ENCODE peak calls at places on chromosome 20, in ten cellular contexts. T is CD4-positive, alpha-beta T cell; G is bronchial epithelial cell; Q is activated B cell treated with CpG ODN at 0.5 μM for 24 hours; N is AG09319; W is A549; V is tibial artery; U is nephron progenitor cell; O is uterus; J is IMR-90. M is an unnamed sample.

GRCh38 chr20:1087311-1087710 is 31.1 kb upstream of the PSMF1 start:
- DNase-seq in T (no peak), G (no peak), Q (no peak), N (no peak), W (no peak), V (no peak), U (no peak), O (no peak), J (no peak), M (no peak)

GRCh38 chr20:47198254-47198671 is 158.2 kb downstream of the ZMYND8 start:
- DNase-seq in T (no peak), G (peak; percentile 54), Q (no peak), N (no peak), W (no peak), V (no peak), U (no peak), O (no peak), J (peak; percentile 34), M (peak; percentile 51)

GRCh38 chr20:58053391-58054055 is 174.9 kb downstream of the ANKRD60 start:
- DNase-seq in T (no peak), G (no peak), Q (no peak), N (no peak), W (no peak), V (no peak), U (no peak), O (no peak), J (no peak), M (no peak)

GRCh38 chr20:51417745-51418529 is 124.6 kb downstream of the NFATC2 start:
- DNase-seq in T (no peak), G (no peak), Q (no peak), N (no peak), W (no peak), V (no peak), U (no peak), O (no peak), J (no peak), M (no peak)

GRCh38 chr20:382291-383115 is 1.9 kb downstream of the TRIB3 start:
- DNase-seq in T (no peak), G (peak; percentile 44), Q (no peak), N (no peak), W (no peak), V (no peak), U (no peak), O (no peak), J (no peak), M (no peak)

GRCh38 chr20:53403029-53403428 is 190.6 kb downstream of the ZNF217 start:
- DNase-seq in T (no peak), G (no peak), Q (no peak), N (no peak), W (no peak), V (no peak), U (no peak), O (no peak), J (no peak), M (no peak)

GRCh38 chr20:4102381-4102780 is 87.0 kb upstream of the RNF24 start:
- DNase-seq in T (no peak), G (peak; percentile 76), Q (no peak), N (no peak), W (no peak), V (no peak), U (no peak), O (no peak), J (peak; percentile 79), M (peak; percentile 62)

GRCh38 chr20:36116813-36117441 is 37.6 kb upstream of the EPB41L1 start:
- DNase-seq in T (no peak), G (peak; percentile 23), Q (no peak), N (no peak), W (no peak), V (no peak), U (no peak), O (no peak), J (peak; percentile 89), M (no peak)

GRCh38 chr20:15362849-15363248 is 1025.4 kb upstream of the FLRT3 start:
- DNase-seq in T (no peak), G (no peak), Q (no peak), N (no peak), W (no peak), V (no peak), U (no peak), O (no peak), J (no peak), M (no peak)

GRCh38 chr20:49457444-49457843 is 25.0 kb downstream of the KCNB1 start:
- DNase-seq in T (no peak), G (no peak), Q (no peak), N (no peak), W (no peak), V (no peak), U (no peak), O (no peak), J (no peak), M (no peak)
- TF ChIP-seq CTCF in T (no peak), G (no peak), Q (no peak), N (no peak), W (no peak), V (no peak), U (no peak), O (no peak), J (no peak), M (no peak)

GRCh38 chr20:11271319-11271718 is 597.5 kb upstream of the JAG1 start:
- DNase-seq in T (no peak), G (no peak), Q (no peak), N (no peak), W (peak; percentile 44), V (no peak), U (peak; percentile 43), O (no peak), J (no peak), M (no peak)
- TF ChIP-seq CTCF in T (no peak), G (no peak), Q (no peak), N (no peak), W (no peak), V (no peak), U (no peak), O (no peak), J (no peak), M (no peak)

GRCh38 chr20:6629564-6629963 is 137.9 kb upstream of the BMP2 start:
- DNase-seq in T (no peak), G (no peak), Q (no peak), N (no peak), W (no peak), V (no peak), U (no peak), O (no peak), J (no peak), M (no peak)
- TF ChIP-seq CTCF in T (no peak), G (peak; percentile 25), Q (no peak), N (no peak), W (no peak), V (no peak), U (no peak), O (no peak), J (no peak), M (no peak)

DNA sequence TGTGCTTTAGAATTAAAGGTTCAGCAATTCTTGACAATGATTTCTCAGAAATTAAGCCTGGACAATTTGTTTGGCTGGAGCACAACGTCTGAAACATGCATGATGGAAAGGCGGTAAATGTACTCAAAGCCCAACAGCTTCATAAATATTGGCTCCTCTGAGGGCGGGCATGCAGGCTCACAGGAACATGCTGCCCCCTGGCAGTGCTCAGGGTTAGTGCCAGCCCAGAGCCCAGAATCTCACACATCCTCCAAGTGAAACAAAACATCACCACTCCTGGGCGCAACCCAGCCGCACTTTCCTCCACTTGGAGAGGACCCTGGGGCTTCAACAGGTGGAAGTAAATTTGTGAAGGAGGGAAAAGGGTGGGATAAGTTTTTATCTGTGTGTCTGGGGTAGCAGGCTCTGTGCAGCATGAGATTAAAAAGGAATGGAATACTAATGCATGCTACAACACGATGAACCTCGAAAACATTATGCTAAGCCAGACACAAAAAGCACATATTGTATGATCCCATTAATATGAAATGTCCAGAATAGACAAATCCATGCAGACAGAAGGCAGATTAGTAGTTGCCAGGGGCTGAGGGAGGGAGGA is 54.1 kb upstream of the PTPRT start:
- DNase-seq in T (no peak), G (no peak), Q (no peak), N (no peak), W (peak; percentile 26), V (no peak), U (peak; percentile 7), O (no peak), J (no peak), M (peak; percentile 10)
- TF ChIP-seq CTCF in T (no peak), G (no peak), Q (no peak), N (no peak), W (peak; percentile 14), V (peak; percentile 31), U (no peak), O (no peak), J (no peak), M (no peak)

DNA sequence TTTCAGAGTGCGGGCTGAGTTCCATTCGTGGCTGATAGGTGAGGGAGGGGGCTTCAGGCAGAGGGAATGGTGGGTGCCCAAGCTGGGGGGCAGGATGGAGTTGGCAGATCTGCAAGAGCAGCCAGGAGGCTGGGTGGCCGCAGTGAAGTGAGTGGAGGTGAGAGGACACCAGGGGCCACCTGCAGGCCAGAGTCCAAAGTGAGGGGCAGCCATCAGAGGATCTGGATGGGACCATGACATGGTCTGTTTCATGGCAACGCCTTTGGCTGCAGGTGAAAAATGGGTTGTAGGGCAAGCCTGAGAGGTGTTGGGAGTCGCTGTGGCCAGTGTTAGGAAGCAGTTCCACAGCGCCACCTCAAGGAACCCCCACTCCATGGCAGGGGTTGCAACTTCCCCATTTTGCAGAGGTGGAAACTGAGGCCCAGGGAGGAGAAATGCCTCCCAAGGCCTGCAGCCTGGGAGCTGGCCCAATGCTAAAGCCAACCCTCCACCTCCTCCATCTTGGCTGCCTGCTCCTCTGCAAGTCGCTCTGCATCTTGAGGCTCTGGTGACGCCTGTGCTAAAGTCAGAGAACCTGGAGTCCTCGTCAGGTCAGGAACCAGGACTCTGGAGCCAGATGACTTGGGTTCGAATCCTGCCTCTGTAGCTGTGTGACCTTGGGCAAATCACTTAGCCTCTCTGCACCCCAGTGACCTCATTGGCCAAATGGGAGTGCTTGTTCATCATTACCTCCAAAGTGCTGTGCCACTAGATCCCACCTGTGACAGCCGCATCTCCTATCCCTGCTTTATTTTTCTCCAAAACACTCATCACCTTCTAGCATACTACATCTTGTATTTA is 153.8 kb downstream of the CEBPB start:
- DNase-seq in T (no peak), G (no peak), Q (no peak), N (no peak), W (no peak), V (no peak), U (no peak), O (no peak), J (no peak), M (no peak)
- TF ChIP-seq CTCF in T (no peak), G (peak; percentile 14), Q (no peak), N (no peak), W (peak; percentile 19), V (no peak), U (no peak), O (no peak), J (peak; percentile 27), M (no peak)

M was measured in MCF 10A.